ENCODE peak calls at places on chromosomes 4 and X, in five cellular contexts. One of them, this sample, is unnamed.

GRCh38 chr4:4216668-4217067 is 10.1 kb downstream of the OTOP1 start:
- DNase-seq in omental fat pad: no peak
- DNase-seq in upper lobe of right lung: no peak
- DNase-seq in C1 segment of cervical spinal cord: no peak
- DNase-seq in mucosa of descending colon: no peak
- DNase-seq in this sample: no peak

GRCh38 chrX:79096339-79096638 is 48.2 kb upstream of the GPR174 start:
- DNase-seq in mucosa of descending colon: no peak
- DNase-seq in upper lobe of right lung: no peak
- DNase-seq in C1 segment of cervical spinal cord: no peak
- DNase-seq in omental fat pad: no peak
- DNase-seq in this sample: no peak

GRCh38 chrX:1355131-1355799 is 18.7 kb downstream of the IL3RA start:
- DNase-seq in omental fat pad: no peak
- DNase-seq in mucosa of descending colon: peak; percentile 28
- DNase-seq in C1 segment of cervical spinal cord: no peak
- DNase-seq in upper lobe of right lung: no peak
- DNase-seq in this sample: no peak

GRCh38 chrX:46758163-46758955 is 559 bp downstream of the SLC9A7 start:
- DNase-seq in mucosa of descending colon: peak; percentile 51
- DNase-seq in upper lobe of right lung: peak; percentile 66
- DNase-seq in C1 segment of cervical spinal cord: no peak
- DNase-seq in omental fat pad: no peak
- DNase-seq in this sample: no peak

GRCh38 chr4:9685692-9686091 is 95.7 kb upstream of the DRD5 start:
- DNase-seq in C1 segment of cervical spinal cord: no peak
- DNase-seq in mucosa of descending colon: no peak
- DNase-seq in omental fat pad: no peak
- DNase-seq in upper lobe of right lung: no peak
- DNase-seq in this sample: no peak

GRCh38 chrX:154021131-154021611 is 1.5 kb upstream of the IRAK1 start:
- DNase-seq in C1 segment of cervical spinal cord: no peak
- DNase-seq in mucosa of descending colon: peak; percentile 58
- DNase-seq in upper lobe of right lung: no peak
- DNase-seq in omental fat pad: no peak
- DNase-seq in this sample: no peak

GRCh38 chr4:24729041-24729730 is 66.2 kb upstream of the SOD3 start:
- DNase-seq in C1 segment of cervical spinal cord: no peak
- DNase-seq in mucosa of descending colon: no peak
- DNase-seq in upper lobe of right lung: no peak
- DNase-seq in omental fat pad: no peak
- DNase-seq in this sample: no peak

GRCh38 chrX:66672106-66672505 is 33.2 kb upstream of the EDA2R start:
- DNase-seq in mucosa of descending colon: no peak
- DNase-seq in upper lobe of right lung: no peak
- DNase-seq in omental fat pad: no peak
- DNase-seq in C1 segment of cervical spinal cord: no peak
- DNase-seq in this sample: no peak

GRCh38 chrX:119826399-119826959 is 26.3 kb downstream of the UPF3B start:
- DNase-seq in omental fat pad: no peak
- DNase-seq in upper lobe of right lung: no peak
- DNase-seq in C1 segment of cervical spinal cord: no peak
- DNase-seq in mucosa of descending colon: no peak
- DNase-seq in this sample: no peak

GRCh38 chr4:112944006-112944405 is 105.4 kb upstream of the ANK2 start:
- DNase-seq in upper lobe of right lung: no peak
- DNase-seq in mucosa of descending colon: no peak
- DNase-seq in omental fat pad: no peak
- DNase-seq in C1 segment of cervical spinal cord: no peak
- DNase-seq in this sample: no peak

GRCh38 chrX:13897571-13897970 is 80.7 kb upstream of the GPM6B start:
- DNase-seq in C1 segment of cervical spinal cord: no peak
- DNase-seq in mucosa of descending colon: no peak
- DNase-seq in omental fat pad: no peak
- DNase-seq in upper lobe of right lung: no peak
- DNase-seq in this sample: no peak

GRCh38 chrX:48045410-48046311 is 25.8 kb downstream of the ZNF630 start:
- DNase-seq in upper lobe of right lung: no peak
- DNase-seq in mucosa of descending colon: no peak
- DNase-seq in C1 segment of cervical spinal cord: no peak
- DNase-seq in omental fat pad: no peak
- DNase-seq in this sample: no peak

GRCh38 chr4:602559-602942 is 22.8 kb upstream of the PDE6B start:
- DNase-seq in upper lobe of right lung: peak; percentile 85
- DNase-seq in C1 segment of cervical spinal cord: no peak
- DNase-seq in omental fat pad: no peak
- DNase-seq in mucosa of descending colon: peak; percentile 71
- DNase-seq in this sample: peak; percentile 93

GRCh38 chrX:119118780-119119395 is 8.7 kb downstream of the KIAA1210 start:
- DNase-seq in omental fat pad: peak; percentile 28
- DNase-seq in C1 segment of cervical spinal cord: no peak
- DNase-seq in upper lobe of right lung: no peak
- DNase-seq in mucosa of descending colon: no peak
- DNase-seq in this sample: peak; percentile 11

GRCh38 chrX:114959729-114960128 is 57.7 kb downstream of the IL13RA2 start:
- DNase-seq in upper lobe of right lung: no peak
- DNase-seq in mucosa of descending colon: no peak
- DNase-seq in C1 segment of cervical spinal cord: no peak
- DNase-seq in omental fat pad: no peak
- DNase-seq in this sample: no peak

GRCh38 chr4:66430856-66431255 is 760.6 kb upstream of the EPHA5 start:
- DNase-seq in upper lobe of right lung: no peak
- DNase-seq in C1 segment of cervical spinal cord: no peak
- DNase-seq in omental fat pad: no peak
- DNase-seq in mucosa of descending colon: no peak
- DNase-seq in this sample: no peak

GRCh38 chrX:53093177-53093655 is 726 bp upstream of the KANTR start:
- DNase-seq in upper lobe of right lung: peak; percentile 91
- DNase-seq in C1 segment of cervical spinal cord: no peak
- DNase-seq in mucosa of descending colon: peak; percentile 90
- DNase-seq in omental fat pad: no peak
- DNase-seq in this sample: peak; percentile 31

GRCh38 chr4:113293043-113293560 is 243.6 kb downstream of the ANK2 start:
- DNase-seq in upper lobe of right lung: no peak
- DNase-seq in omental fat pad: no peak
- DNase-seq in C1 segment of cervical spinal cord: no peak
- DNase-seq in mucosa of descending colon: no peak
- DNase-seq in this sample: no peak

This sample was measured in D721Med.